ENCODE peak calls at places on chromosomes 5 and 9, in nine cellular contexts. V is OCI-LY7; N is CD8-positive, alpha-beta memory T cell; M is transverse colon; S is cardiac muscle cell; H is right cardiac atrium; K is stomach; X is effector memory CD4-positive, alpha-beta T cell; E is left ventricle myocardium inferior. A is an unnamed sample.

GRCh38 chr5:74179183-74179582 is 461.3 kb downstream of the ENC1 start:
- DNase-seq in V (no peak), N (no peak), M (no peak), S (peak; percentile 69), H (no peak), K (no peak), X (no peak), E (no peak), A (no peak)

GRCh38 chr9:96654450-96655197 is 493 bp downstream of the PRXL2C start:
- DNase-seq in V (no peak), N (peak; percentile 88), M (peak; percentile 81), S (peak; percentile 93), H (peak; percentile 96), K (peak; percentile 73), X (peak; percentile 64), E (peak; percentile 88), A (peak; percentile 71)

GRCh38 chr9:31325778-31326177 is 1058.7 kb upstream of the ACO1 start:
- DNase-seq in V (no peak), N (no peak), M (no peak), S (no peak), H (peak; percentile 28), K (no peak), X (no peak), E (no peak), A (no peak)

GRCh38 chr9:27353405-27354229 is 56.7 kb upstream of the EQTN start:
- DNase-seq in V (no peak), N (no peak), M (no peak), S (no peak), H (peak; percentile 76), K (no peak), X (no peak), E (no peak), A (no peak)

GRCh38 chr9:81661339-81661738 is 28.0 kb downstream of the TLE1 start:
- DNase-seq in V (no peak), N (no peak), M (peak; percentile 70), S (no peak), H (no peak), K (no peak), X (no peak), E (no peak), A (no peak)

GRCh38 chr5:32504923-32505596 is 60.5 kb upstream of the ZFR start:
- DNase-seq in V (no peak), N (no peak), M (peak; percentile 31), S (peak; percentile 97), H (peak; percentile 75), K (no peak), X (no peak), E (peak; percentile 70), A (no peak)

GRCh38 chr5:5340206-5340729 is 82.2 kb upstream of the ICE1 start:
- DNase-seq in V (no peak), N (no peak), M (peak; percentile 37), S (peak; percentile 92), H (peak; percentile 68), K (peak; percentile 28), X (no peak), E (peak; percentile 42), A (peak; percentile 88)

GRCh38 chr5:115551415-115551814 is 6.8 kb upstream of the FEM1C start:
- DNase-seq in V (no peak), N (no peak), M (peak; percentile 57), S (no peak), H (no peak), K (no peak), X (no peak), E (no peak), A (no peak)

GRCh38 chr5:130141689-130142320 is 237.5 kb downstream of the CHSY3 start:
- DNase-seq in V (no peak), N (no peak), M (peak; percentile 14), S (peak; percentile 70), H (peak; percentile 61), K (no peak), X (no peak), E (no peak), A (no peak)

GRCh38 chr5:134255418-134256150 is 29.7 kb upstream of the PPP2CA start:
- DNase-seq in V (no peak), N (no peak), M (no peak), S (peak; percentile 52), H (no peak), K (no peak), X (no peak), E (no peak), A (no peak)

GRCh38 chr5:126464016-126464415 is 40.8 kb downstream of the GRAMD2B start:
- DNase-seq in V (no peak), N (no peak), M (no peak), S (no peak), H (no peak), K (no peak), X (no peak), E (no peak), A (no peak)

GRCh38 chr9:114112778-114113585 is 13.9 kb upstream of the KIF12 start:
- DNase-seq in V (no peak), N (no peak), M (peak; percentile 71), S (peak; percentile 76), H (peak; percentile 94), K (peak; percentile 73), X (no peak), E (peak; percentile 89), A (no peak)

GRCh38 chr9:96646081-96646991 is 8.8 kb downstream of the PRXL2C start:
- DNase-seq in V (no peak), N (no peak), M (no peak), S (peak; percentile 53), H (no peak), K (no peak), X (no peak), E (no peak), A (no peak)

GRCh38 chr5:123358751-123359150 is 64.5 kb downstream of the CEP120 start:
- DNase-seq in V (no peak), N (no peak), M (no peak), S (no peak), H (no peak), K (no peak), X (no peak), E (no peak), A (no peak)
- H3K4me1 ChIP-seq in V (peaks cover 12% of the 10 kb centered on the region), N (no peaks in the 10 kb centered on the region), M (peaks cover 34% of the 10 kb centered on the region), S (no peaks in the 10 kb centered on the region), H (no peaks in the 10 kb centered on the region), K (peaks cover 8% of the 10 kb centered on the region), X (no peaks in the 10 kb centered on the region), E (no peaks in the 10 kb centered on the region), A (no peaks in the 10 kb centered on the region)

DNA sequence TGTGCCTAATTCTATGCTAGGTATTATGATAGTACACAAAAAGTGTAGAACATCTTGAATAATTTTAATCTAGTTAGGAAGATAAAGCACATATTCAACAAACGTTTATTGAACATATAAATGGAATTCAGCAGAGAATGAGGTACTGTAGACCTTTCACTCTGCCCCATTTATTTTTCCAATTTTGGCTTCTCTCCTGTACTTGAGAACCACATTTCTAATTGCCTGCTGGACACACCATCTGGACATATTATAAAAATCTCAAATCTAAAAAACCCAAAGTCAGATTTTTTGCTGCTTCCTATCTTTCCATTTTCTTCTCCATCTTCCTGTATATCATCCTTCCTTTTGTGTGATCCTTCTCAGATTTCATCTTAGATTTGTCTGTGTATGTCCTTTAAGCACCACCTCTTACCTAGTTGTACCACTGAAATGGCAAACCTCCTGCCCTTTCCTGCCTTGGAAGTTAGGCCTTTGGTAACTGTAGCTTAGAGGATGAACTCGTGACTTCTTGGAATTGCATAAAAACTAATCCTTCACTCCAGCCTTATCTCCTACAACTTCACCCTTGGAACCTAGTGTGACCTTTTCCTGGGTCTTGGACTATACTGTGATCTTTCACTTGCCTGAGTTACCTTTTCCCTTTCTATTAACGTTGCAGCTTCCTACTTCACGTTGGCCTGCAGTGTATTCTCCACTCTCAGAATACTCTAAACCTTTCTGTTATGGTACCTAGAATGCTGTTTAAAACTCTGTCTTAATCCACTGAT is 8.8 kb downstream of the SLC26A2 start:
- DNase-seq in V (no peak), N (no peak), M (no peak), S (no peak), H (no peak), K (no peak), X (no peak), E (no peak), A (no peak)
- H3K4me1 ChIP-seq in V (no peaks in the 10 kb centered on the region), N (no peaks in the 10 kb centered on the region), M (peaks cover 28% of the 10 kb centered on the region), S (no peaks in the 10 kb centered on the region), H (no peaks in the 10 kb centered on the region), K (no peaks in the 10 kb centered on the region), X (no peaks in the 10 kb centered on the region), E (no peaks in the 10 kb centered on the region), A (no peaks in the 10 kb centered on the region)

GRCh38 chr5:150644058-150644457 is 3.6 kb downstream of the SYNPO start:
- DNase-seq in V (no peak), N (no peak), M (no peak), S (no peak), H (no peak), K (no peak), X (no peak), E (peak; percentile 8), A (no peak)

GRCh38 chr5:150647275-150648251 is 7.1 kb downstream of the SYNPO start:
- DNase-seq in V (no peak), N (no peak), M (no peak), S (peak; percentile 56), H (peak; percentile 95), K (peak; percentile 85), X (no peak), E (peak; percentile 85), A (no peak)

GRCh38 chr5:150642991-150643710 is 2.7 kb downstream of the SYNPO start:
- DNase-seq in V (no peak), N (no peak), M (no peak), S (no peak), H (no peak), K (no peak), X (no peak), E (peak; percentile 17), A (no peak)

GRCh38 chr5:150644496-150644895 is 4.0 kb downstream of the SYNPO start:
- DNase-seq in V (no peak), N (no peak), M (no peak), S (no peak), H (peak; percentile 67), K (peak; percentile 63), X (no peak), E (peak; percentile 65), A (no peak)

GRCh38 chr5:150645070-150645700 is 4.7 kb downstream of the SYNPO start:
- DNase-seq in V (no peak), N (no peak), M (no peak), S (peak; percentile 95), H (peak; percentile 92), K (no peak), X (no peak), E (peak; percentile 78), A (no peak)
- H3K4me1 ChIP-seq in V (no peaks in the 10 kb centered on the region), N (no peaks in the 10 kb centered on the region), M (peaks cover 48% of the 10 kb centered on the region), S (peaks cover 31% of the 10 kb centered on the region), H (peaks cover 33% of the 10 kb centered on the region), K (peaks cover 84% of the 10 kb centered on the region), X (no peaks in the 10 kb centered on the region), E (peaks cover 100% of the 10 kb centered on the region), A (peaks cover 54% of the 10 kb centered on the region)

GRCh38 chr9:129891519-129891918 is 56.3 kb downstream of the USP20 start:
- DNase-seq in V (no peak), N (peak; percentile 47), M (no peak), S (no peak), H (no peak), K (no peak), X (no peak), E (no peak), A (no peak)
- H3K4me1 ChIP-seq in V (peaks cover 72% of the 10 kb centered on the region), N (peaks cover 84% of the 10 kb centered on the region), M (peaks cover 55% of the 10 kb centered on the region), S (no peaks in the 10 kb centered on the region), H (no peaks in the 10 kb centered on the region), K (peaks cover 65% of the 10 kb centered on the region), X (peaks cover 84% of the 10 kb centered on the region), E (peaks cover 28% of the 10 kb centered on the region), A (no peaks in the 10 kb centered on the region)